ENCODE peak calls at places on chromosomes 12 and 14, in six cellular contexts. One of them, this sample, is unnamed.

GRCh38 chr14:101451166-101451565 is 110.1 kb upstream of the DIO3 start:
- DNase-seq in caudate nucleus: no peak
- DNase-seq in left cardiac atrium: no peak
- DNase-seq in HFF-Myc: no peak
- DNase-seq in A673: no peak
- DNase-seq in anterior cingulate cortex: no peak
- DNase-seq in this sample: no peak

GRCh38 chr12:129607293-129607692 is 296.5 kb downstream of the TMEM132D start:
- DNase-seq in caudate nucleus: no peak
- DNase-seq in anterior cingulate cortex: no peak
- DNase-seq in A673: no peak
- DNase-seq in HFF-Myc: no peak
- DNase-seq in left cardiac atrium: no peak
- DNase-seq in this sample: no peak

GRCh38 chr12:71187379-71187778 is 29.6 kb upstream of the TSPAN8 start:
- DNase-seq in anterior cingulate cortex: no peak
- DNase-seq in HFF-Myc: no peak
- DNase-seq in A673: no peak
- DNase-seq in caudate nucleus: no peak
- DNase-seq in left cardiac atrium: no peak
- DNase-seq in this sample: no peak

GRCh38 chr14:28754209-28754985 is 12.2 kb upstream of the FOXG1 start:
- DNase-seq in caudate nucleus: peak; percentile 42
- DNase-seq in HFF-Myc: peak; percentile 37
- DNase-seq in anterior cingulate cortex: no peak
- DNase-seq in A673: peak; percentile 67
- DNase-seq in left cardiac atrium: no peak
- DNase-seq in this sample: no peak

GRCh38 chr14:92688434-92689375 is 59.7 kb downstream of the LGMN start:
- DNase-seq in A673: no peak
- DNase-seq in anterior cingulate cortex: no peak
- DNase-seq in HFF-Myc: no peak
- DNase-seq in caudate nucleus: no peak
- DNase-seq in left cardiac atrium: no peak
- DNase-seq in this sample: no peak

GRCh38 chr12:92977326-92977725 is 48.2 kb upstream of the EEA1 start:
- DNase-seq in caudate nucleus: no peak
- DNase-seq in left cardiac atrium: no peak
- DNase-seq in HFF-Myc: no peak
- DNase-seq in A673: no peak
- DNase-seq in anterior cingulate cortex: no peak
- DNase-seq in this sample: no peak

GRCh38 chr12:6336859-6337744 is 4.8 kb downstream of the TNFRSF1A start:
- DNase-seq in HFF-Myc: no peak
- DNase-seq in caudate nucleus: no peak
- DNase-seq in A673: no peak
- DNase-seq in anterior cingulate cortex: no peak
- DNase-seq in left cardiac atrium: no peak
- DNase-seq in this sample: no peak

GRCh38 chr12:60535363-60535762 is 939.5 kb downstream of the SLC16A7 start:
- DNase-seq in caudate nucleus: no peak
- DNase-seq in HFF-Myc: no peak
- DNase-seq in anterior cingulate cortex: no peak
- DNase-seq in left cardiac atrium: no peak
- DNase-seq in A673: no peak
- DNase-seq in this sample: peak; percentile 27

GRCh38 chr14:103074699-103075341 is 9.2 kb upstream of the LBHD2 start:
- DNase-seq in left cardiac atrium: peak; percentile 93
- DNase-seq in caudate nucleus: no peak
- DNase-seq in HFF-Myc: no peak
- DNase-seq in A673: no peak
- DNase-seq in anterior cingulate cortex: no peak
- DNase-seq in this sample: no peak

GRCh38 chr14:72590577-72590976 is 303.3 kb downstream of the DPF3 start:
- DNase-seq in caudate nucleus: no peak
- DNase-seq in left cardiac atrium: no peak
- DNase-seq in A673: no peak
- DNase-seq in anterior cingulate cortex: no peak
- DNase-seq in HFF-Myc: no peak
- DNase-seq in this sample: no peak

GRCh38 chr14:91138511-91139359 is 24.9 kb downstream of the DGLUCY start:
- DNase-seq in A673: peak; percentile 78
- DNase-seq in caudate nucleus: no peak
- DNase-seq in left cardiac atrium: no peak
- DNase-seq in HFF-Myc: no peak
- DNase-seq in anterior cingulate cortex: no peak
- DNase-seq in this sample: no peak

GRCh38 chr12:102430661-102431060 is 49.7 kb downstream of the IGF1 start:
- DNase-seq in A673: no peak
- DNase-seq in anterior cingulate cortex: no peak
- DNase-seq in caudate nucleus: no peak
- DNase-seq in left cardiac atrium: no peak
- DNase-seq in HFF-Myc: no peak
- DNase-seq in this sample: no peak

GRCh38 chr12:47409310-47409709 is 296.5 kb downstream of the RPAP3 start:
- DNase-seq in anterior cingulate cortex: no peak
- DNase-seq in A673: no peak
- DNase-seq in left cardiac atrium: no peak
- DNase-seq in caudate nucleus: no peak
- DNase-seq in HFF-Myc: no peak
- DNase-seq in this sample: no peak

GRCh38 chr12:97177482-97177881 is 270.4 kb downstream of the NEDD1 start:
- DNase-seq in anterior cingulate cortex: no peak
- DNase-seq in caudate nucleus: no peak
- DNase-seq in A673: no peak
- DNase-seq in HFF-Myc: no peak
- DNase-seq in left cardiac atrium: no peak
- DNase-seq in this sample: no peak

GRCh38 chr14:58243790-58244555 is 670 bp upstream of the PSMA3 start:
- DNase-seq in A673: peak; percentile 57
- DNase-seq in left cardiac atrium: no peak
- DNase-seq in anterior cingulate cortex: no peak
- DNase-seq in caudate nucleus: no peak
- DNase-seq in HFF-Myc: no peak
- DNase-seq in this sample: no peak

GRCh38 chr12:7872565-7873304 is at the start of gene SLC2A14:
- DNase-seq in HFF-Myc: no peak
- DNase-seq in caudate nucleus: no peak
- DNase-seq in A673: no peak
- DNase-seq in anterior cingulate cortex: no peak
- DNase-seq in left cardiac atrium: no peak
- DNase-seq in this sample: no peak

GRCh38 chr14:77302926-77303325 is 17.8 kb downstream of the POMT2 start:
- DNase-seq in HFF-Myc: no peak
- DNase-seq in A673: no peak
- DNase-seq in left cardiac atrium: no peak
- DNase-seq in caudate nucleus: no peak
- DNase-seq in anterior cingulate cortex: no peak
- DNase-seq in this sample: no peak

GRCh38 chr12:47105914-47106674 is 26.3 kb upstream of the AMIGO2 start:
- DNase-seq in caudate nucleus: no peak
- DNase-seq in left cardiac atrium: no peak
- DNase-seq in HFF-Myc: no peak
- DNase-seq in anterior cingulate cortex: no peak
- DNase-seq in A673: no peak
- DNase-seq in this sample: no peak

GRCh38 chr12:132593938-132594358 is 16.4 kb downstream of the LRCOL1 start:
- DNase-seq in left cardiac atrium: peak; percentile 95
- DNase-seq in anterior cingulate cortex: peak; percentile 83
- DNase-seq in A673: peak; percentile 97
- DNase-seq in caudate nucleus: peak; percentile 80
- DNase-seq in HFF-Myc: peak; percentile 85
- DNase-seq in this sample: peak; percentile 74

GRCh38 chr12:47717443-47718193 is 7.7 kb downstream of the ENDOU start:
- DNase-seq in A673: peak; percentile 89
- DNase-seq in HFF-Myc: peak; percentile 51
- DNase-seq in caudate nucleus: peak; percentile 78
- DNase-seq in anterior cingulate cortex: peak; percentile 44
- DNase-seq in left cardiac atrium: peak; percentile 88
- DNase-seq in this sample: peak; percentile 75

GRCh38 chr12:49664591-49665146 is 41.3 kb downstream of the PRPF40B start:
- DNase-seq in HFF-Myc: no peak
- DNase-seq in left cardiac atrium: no peak
- DNase-seq in A673: no peak
- DNase-seq in caudate nucleus: no peak
- DNase-seq in anterior cingulate cortex: no peak
- DNase-seq in this sample: no peak

GRCh38 chr12:120903382-120903817 is 758 bp downstream of the SPPL3 start:
- DNase-seq in A673: peak; percentile 6
- DNase-seq in caudate nucleus: peak; percentile 56
- DNase-seq in left cardiac atrium: peak; percentile 66
- DNase-seq in HFF-Myc: no peak
- DNase-seq in anterior cingulate cortex: no peak
- DNase-seq in this sample: no peak

GRCh38 chr14:56603648-56604047 is 24.1 kb downstream of the TMEM260 start:
- DNase-seq in anterior cingulate cortex: no peak
- DNase-seq in A673: no peak
- DNase-seq in HFF-Myc: no peak
- DNase-seq in caudate nucleus: no peak
- DNase-seq in left cardiac atrium: no peak
- DNase-seq in this sample: no peak

GRCh38 chr14:94372021-94372605 is 16.3 kb downstream of the SERPINA1 start:
- DNase-seq in HFF-Myc: no peak
- DNase-seq in caudate nucleus: no peak
- DNase-seq in A673: no peak
- DNase-seq in anterior cingulate cortex: no peak
- DNase-seq in left cardiac atrium: no peak
- DNase-seq in this sample: no peak

GRCh38 chr14:91947196-91948184 is at the start of gene FBLN5:
- DNase-seq in HFF-Myc: peak; percentile 73
- DNase-seq in caudate nucleus: peak; percentile 19
- DNase-seq in A673: peak; percentile 67
- DNase-seq in anterior cingulate cortex: no peak
- DNase-seq in left cardiac atrium: peak; percentile 73
- DNase-seq in this sample: peak; percentile 89

GRCh38 chr12:39912211-39912980 is 193.5 kb downstream of the SLC2A13 start:
- DNase-seq in left cardiac atrium: no peak
- DNase-seq in HFF-Myc: no peak
- DNase-seq in caudate nucleus: no peak
- DNase-seq in anterior cingulate cortex: no peak
- DNase-seq in A673: no peak
- DNase-seq in this sample: no peak